ENCODE peak calls at places on chromosomes 4 and X, in ten cellular contexts. One of them, this sample, is unnamed.

GRCh38 chr4:17613761-17614415 is 553 bp upstream of the MED28 start:
- DNase-seq in K562: no peak
- DNase-seq in HCT116: no peak
- DNase-seq in WTC11: no peak
- DNase-seq in SK-N-SH: no peak
- DNase-seq in H1: no peak
- DNase-seq in endothelial cell of umbilical vein: no peak
- DNase-seq in GM12878: no peak
- DNase-seq in A549: no peak
- DNase-seq in HepG2: peak
- DNase-seq in this sample: peak

GRCh38 chr4:42357325-42357724 is 40.0 kb upstream of the SHISA3 start:
- DNase-seq in GM12878: no peak
- DNase-seq in A549: no peak
- DNase-seq in HepG2: no peak
- DNase-seq in endothelial cell of umbilical vein: no peak
- DNase-seq in K562: no peak
- DNase-seq in H1: no peak
- DNase-seq in WTC11: no peak
- DNase-seq in SK-N-SH: no peak
- DNase-seq in HCT116: no peak
- DNase-seq in this sample: no peak

GRCh38 chrX:39470588-39471155 is 627.1 kb downstream of the BCOR start:
- DNase-seq in SK-N-SH: no peak
- DNase-seq in HCT116: no peak
- DNase-seq in A549: no peak
- DNase-seq in endothelial cell of umbilical vein: no peak
- DNase-seq in WTC11: no peak
- DNase-seq in GM12878: no peak
- DNase-seq in H1: no peak
- DNase-seq in K562: no peak
- DNase-seq in HepG2: no peak
- DNase-seq in this sample: no peak

GRCh38 chr4:71230258-71230594 is 108.6 kb upstream of the SLC4A4 start:
- DNase-seq in A549: no peak
- DNase-seq in HepG2: no peak
- DNase-seq in K562: no peak
- DNase-seq in SK-N-SH: no peak
- DNase-seq in WTC11: no peak
- DNase-seq in HCT116: no peak
- DNase-seq in GM12878: no peak
- DNase-seq in endothelial cell of umbilical vein: no peak
- DNase-seq in H1: no peak
- DNase-seq in this sample: no peak

GRCh38 chrX:47628980-47629379 is 750 bp downstream of the CFP start:
- DNase-seq in A549: no peak
- DNase-seq in GM12878: no peak
- DNase-seq in endothelial cell of umbilical vein: no peak
- DNase-seq in WTC11: peak
- DNase-seq in HepG2: no peak
- DNase-seq in HCT116: no peak
- DNase-seq in K562: peak
- DNase-seq in SK-N-SH: no peak
- DNase-seq in H1: no peak
- DNase-seq in this sample: peak

GRCh38 chr4:152961752-152962117 is 25.6 kb downstream of the FHDC1 start:
- DNase-seq in A549: no peak
- DNase-seq in WTC11: no peak
- DNase-seq in HepG2: no peak
- DNase-seq in K562: no peak
- DNase-seq in endothelial cell of umbilical vein: no peak
- DNase-seq in H1: no peak
- DNase-seq in HCT116: no peak
- DNase-seq in SK-N-SH: no peak
- DNase-seq in GM12878: no peak
- DNase-seq in this sample: no peak

GRCh38 chrX:154600962-154601374 is 16.0 kb downstream of the CTAG1A start:
- DNase-seq in endothelial cell of umbilical vein: no peak
- DNase-seq in WTC11: no peak
- DNase-seq in HepG2: no peak
- DNase-seq in SK-N-SH: no peak
- DNase-seq in A549: no peak
- DNase-seq in H1: no peak
- DNase-seq in GM12878: no peak
- DNase-seq in K562: no peak
- DNase-seq in HCT116: no peak
- DNase-seq in this sample: no peak

GRCh38 chr4:40837094-40837870 is 87.5 kb downstream of the NSUN7 start:
- DNase-seq in H1: no peak
- DNase-seq in endothelial cell of umbilical vein: no peak
- DNase-seq in HCT116: no peak
- DNase-seq in SK-N-SH: no peak
- DNase-seq in K562: no peak
- DNase-seq in HepG2: no peak
- DNase-seq in WTC11: no peak
- DNase-seq in GM12878: no peak
- DNase-seq in A549: no peak
- DNase-seq in this sample: no peak

GRCh38 chrX:6679550-6679949 is 144.6 kb upstream of the VCX3A start:
- DNase-seq in K562: no peak
- DNase-seq in SK-N-SH: no peak
- DNase-seq in endothelial cell of umbilical vein: no peak
- DNase-seq in HCT116: no peak
- DNase-seq in A549: no peak
- DNase-seq in GM12878: no peak
- DNase-seq in H1: no peak
- DNase-seq in HepG2: no peak
- DNase-seq in WTC11: no peak
- DNase-seq in this sample: no peak

GRCh38 chr4:73341454-73341853 is 62.6 kb upstream of the ALB start:
- DNase-seq in H1: no peak
- DNase-seq in HepG2: peak
- DNase-seq in endothelial cell of umbilical vein: peak
- DNase-seq in HCT116: peak
- DNase-seq in GM12878: peak
- DNase-seq in WTC11: peak
- DNase-seq in SK-N-SH: peak
- DNase-seq in K562: peak
- DNase-seq in A549: peak
- DNase-seq in this sample: peak

GRCh38 chrX:10447577-10448214 is 172.7 kb downstream of the MID1 start:
- DNase-seq in GM12878: no peak
- DNase-seq in endothelial cell of umbilical vein: no peak
- DNase-seq in A549: no peak
- DNase-seq in H1: no peak
- DNase-seq in SK-N-SH: no peak
- DNase-seq in HCT116: no peak
- DNase-seq in WTC11: no peak
- DNase-seq in HepG2: no peak
- DNase-seq in K562: no peak
- DNase-seq in this sample: no peak

GRCh38 chrX:10453945-10454344 is 166.4 kb downstream of the MID1 start:
- DNase-seq in SK-N-SH: no peak
- DNase-seq in endothelial cell of umbilical vein: no peak
- DNase-seq in GM12878: no peak
- DNase-seq in K562: no peak
- DNase-seq in WTC11: no peak
- DNase-seq in H1: no peak
- DNase-seq in HCT116: no peak
- DNase-seq in A549: no peak
- DNase-seq in HepG2: no peak
- DNase-seq in this sample: no peak

GRCh38 chrX:10450959-10451355 is 169.4 kb downstream of the MID1 start:
- DNase-seq in HCT116: no peak
- DNase-seq in WTC11: no peak
- DNase-seq in A549: no peak
- DNase-seq in endothelial cell of umbilical vein: no peak
- DNase-seq in H1: no peak
- DNase-seq in GM12878: no peak
- DNase-seq in SK-N-SH: no peak
- DNase-seq in HepG2: no peak
- DNase-seq in K562: no peak
- DNase-seq in this sample: no peak

GRCh38 chrX:10450229-10450958 is 170.0 kb downstream of the MID1 start:
- DNase-seq in K562: no peak
- DNase-seq in WTC11: no peak
- DNase-seq in endothelial cell of umbilical vein: peak
- DNase-seq in SK-N-SH: no peak
- DNase-seq in HCT116: no peak
- DNase-seq in A549: no peak
- DNase-seq in H1: no peak
- DNase-seq in HepG2: no peak
- DNase-seq in GM12878: no peak
- DNase-seq in this sample: no peak
- TF ChIP-seq MAX in K562: no peak
- TF ChIP-seq MAX in WTC11: no peak
- TF ChIP-seq MAX in endothelial cell of umbilical vein: no peak
- TF ChIP-seq MAX in SK-N-SH: no peak
- TF ChIP-seq MAX in HCT116: no peak
- TF ChIP-seq MAX in A549: no peak
- TF ChIP-seq MAX in H1: no peak
- TF ChIP-seq MAX in HepG2: no peak
- TF ChIP-seq MAX in GM12878: no peak
- TF ChIP-seq MAX in this sample: no peak

GRCh38 chr4:160370046-160370445 is 1267.2 kb downstream of the RAPGEF2 start:
- DNase-seq in H1: no peak
- DNase-seq in SK-N-SH: no peak
- DNase-seq in GM12878: no peak
- DNase-seq in K562: no peak
- DNase-seq in HepG2: no peak
- DNase-seq in A549: no peak
- DNase-seq in endothelial cell of umbilical vein: no peak
- DNase-seq in HCT116: no peak
- DNase-seq in WTC11: no peak
- DNase-seq in this sample: no peak
- TF ChIP-seq CTCF in H1: no peak
- TF ChIP-seq CTCF in SK-N-SH: no peak
- TF ChIP-seq CTCF in GM12878: no peak
- TF ChIP-seq CTCF in K562: no peak
- TF ChIP-seq CTCF in HepG2: no peak
- TF ChIP-seq CTCF in A549: no peak
- TF ChIP-seq CTCF in endothelial cell of umbilical vein: no peak
- TF ChIP-seq CTCF in HCT116: no peak
- TF ChIP-seq CTCF in WTC11: no peak
- TF ChIP-seq CTCF in this sample: no peak

GRCh38 chrX:104660092-104660491 is 94.1 kb downstream of the IL1RAPL2 start:
- DNase-seq in WTC11: no peak
- DNase-seq in SK-N-SH: no peak
- DNase-seq in HepG2: no peak
- DNase-seq in GM12878: no peak
- DNase-seq in endothelial cell of umbilical vein: no peak
- DNase-seq in A549: no peak
- DNase-seq in HCT116: no peak
- DNase-seq in H1: no peak
- DNase-seq in K562: no peak
- DNase-seq in this sample: no peak

GRCh38 chrX:104662694-104663093 is 96.7 kb downstream of the IL1RAPL2 start:
- DNase-seq in GM12878: no peak
- DNase-seq in H1: no peak
- DNase-seq in WTC11: no peak
- DNase-seq in HCT116: no peak
- DNase-seq in endothelial cell of umbilical vein: no peak
- DNase-seq in HepG2: no peak
- DNase-seq in SK-N-SH: no peak
- DNase-seq in K562: no peak
- DNase-seq in A549: no peak
- DNase-seq in this sample: no peak

DNA sequence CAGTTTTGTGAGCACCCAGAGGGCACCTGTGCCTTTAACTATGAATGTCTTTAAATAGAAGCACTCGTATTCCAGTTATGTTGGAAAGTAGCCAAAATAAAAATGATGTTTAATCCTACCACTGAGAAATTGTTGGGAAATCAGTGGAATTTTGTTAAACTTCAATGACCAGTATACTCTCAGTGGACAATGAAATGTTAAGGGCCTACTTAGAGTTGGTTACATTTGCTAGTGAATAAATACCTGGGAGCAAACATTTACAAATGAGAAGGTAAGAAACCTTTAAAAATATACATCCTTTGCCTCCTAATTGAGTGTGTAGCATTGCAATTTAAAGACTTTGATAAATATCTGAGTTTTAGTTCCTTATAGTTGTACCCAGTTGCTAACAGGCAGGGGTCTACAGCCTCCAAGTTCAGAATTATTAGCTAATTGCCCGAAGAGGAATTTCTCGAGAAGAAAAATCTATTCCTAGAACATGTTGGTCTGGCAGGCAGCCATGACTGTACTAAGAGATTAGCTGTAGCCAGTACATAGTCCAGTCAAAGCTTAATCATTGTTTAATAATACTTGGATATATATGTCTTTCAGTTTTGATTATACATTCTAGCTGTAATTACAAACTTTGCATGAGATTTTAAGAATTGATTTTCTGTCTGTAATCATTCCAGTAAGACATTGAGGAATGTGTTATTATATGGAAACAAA is 93.2 kb downstream of the IL1RAPL2 start:
- DNase-seq in endothelial cell of umbilical vein: no peak
- DNase-seq in SK-N-SH: no peak
- DNase-seq in K562: no peak
- DNase-seq in A549: no peak
- DNase-seq in HCT116: no peak
- DNase-seq in HepG2: no peak
- DNase-seq in WTC11: no peak
- DNase-seq in H1: no peak
- DNase-seq in GM12878: no peak
- DNase-seq in this sample: no peak
- TF ChIP-seq MAX in endothelial cell of umbilical vein: no peak
- TF ChIP-seq MAX in SK-N-SH: no peak
- TF ChIP-seq MAX in K562: no peak
- TF ChIP-seq MAX in A549: no peak
- TF ChIP-seq MAX in HCT116: no peak
- TF ChIP-seq MAX in HepG2: no peak
- TF ChIP-seq MAX in WTC11: no peak
- TF ChIP-seq MAX in H1: no peak
- TF ChIP-seq MAX in GM12878: no peak
- TF ChIP-seq MAX in this sample: no peak

GRCh38 chr4:34362654-34363053 is 1881.7 kb downstream of the ARAP2 start:
- DNase-seq in A549: no peak
- DNase-seq in H1: no peak
- DNase-seq in SK-N-SH: peak
- DNase-seq in HepG2: no peak
- DNase-seq in HCT116: no peak
- DNase-seq in endothelial cell of umbilical vein: no peak
- DNase-seq in WTC11: no peak
- DNase-seq in GM12878: no peak
- DNase-seq in K562: no peak
- DNase-seq in this sample: peak

GRCh38 chr4:34363842-34364241 is 1880.5 kb downstream of the ARAP2 start:
- DNase-seq in endothelial cell of umbilical vein: no peak
- DNase-seq in K562: no peak
- DNase-seq in SK-N-SH: no peak
- DNase-seq in WTC11: no peak
- DNase-seq in HepG2: no peak
- DNase-seq in A549: no peak
- DNase-seq in HCT116: no peak
- DNase-seq in GM12878: no peak
- DNase-seq in H1: no peak
- DNase-seq in this sample: no peak

GRCh38 chr4:34371676-34372075 is 1872.6 kb downstream of the ARAP2 start:
- DNase-seq in GM12878: no peak
- DNase-seq in endothelial cell of umbilical vein: no peak
- DNase-seq in HepG2: no peak
- DNase-seq in A549: no peak
- DNase-seq in SK-N-SH: no peak
- DNase-seq in HCT116: no peak
- DNase-seq in H1: no peak
- DNase-seq in WTC11: no peak
- DNase-seq in K562: no peak
- DNase-seq in this sample: no peak

GRCh38 chr4:34365891-34366290 is 1878.4 kb downstream of the ARAP2 start:
- DNase-seq in WTC11: no peak
- DNase-seq in HepG2: no peak
- DNase-seq in K562: no peak
- DNase-seq in SK-N-SH: no peak
- DNase-seq in A549: no peak
- DNase-seq in endothelial cell of umbilical vein: no peak
- DNase-seq in HCT116: no peak
- DNase-seq in GM12878: no peak
- DNase-seq in H1: no peak
- DNase-seq in this sample: no peak
- TF ChIP-seq CTCF in WTC11: no peak
- TF ChIP-seq CTCF in HepG2: no peak
- TF ChIP-seq CTCF in K562: no peak
- TF ChIP-seq CTCF in SK-N-SH: no peak
- TF ChIP-seq CTCF in A549: no peak
- TF ChIP-seq CTCF in endothelial cell of umbilical vein: no peak
- TF ChIP-seq CTCF in HCT116: no peak
- TF ChIP-seq CTCF in GM12878: no peak
- TF ChIP-seq CTCF in H1: no peak
- TF ChIP-seq CTCF in this sample: no peak

This sample was measured in NB4.